ENCODE peak calls at places on chromosomes 6 and 20, in nine cellular contexts. One of them, this sample, is unnamed.

GRCh38 chr6:100296810-100297544 is 167.7 kb downstream of the SIM1 start:
- DNase-seq in T-helper 17 cell: no peak
- DNase-seq in NCI-H1092 treated with DMSO at 0.1 percent for 48 hours: no peak
- DNase-seq in fibroblast of mammary gland: peak
- DNase-seq in EL: peak
- DNase-seq in nucleus accumbens: no peak
- DNase-seq in dermis blood vessel endothelial cell: peak
- DNase-seq in astrocyte of the spinal cord: peak
- DNase-seq in NCI-H82: no peak
- DNase-seq in this sample: no peak

GRCh38 chr20:36152266-36152665 is 2.3 kb upstream of the EPB41L1 start:
- DNase-seq in T-helper 17 cell: no peak
- DNase-seq in nucleus accumbens: no peak
- DNase-seq in fibroblast of mammary gland: no peak
- DNase-seq in dermis blood vessel endothelial cell: no peak
- DNase-seq in astrocyte of the spinal cord: no peak
- DNase-seq in EL: no peak
- DNase-seq in NCI-H82: peak
- DNase-seq in NCI-H1092 treated with DMSO at 0.1 percent for 48 hours: no peak
- DNase-seq in this sample: no peak

GRCh38 chr6:159513914-159514313 is 179.1 kb downstream of the SOD2 start:
- DNase-seq in nucleus accumbens: no peak
- DNase-seq in fibroblast of mammary gland: no peak
- DNase-seq in EL: no peak
- DNase-seq in dermis blood vessel endothelial cell: no peak
- DNase-seq in T-helper 17 cell: no peak
- DNase-seq in NCI-H82: no peak
- DNase-seq in NCI-H1092 treated with DMSO at 0.1 percent for 48 hours: no peak
- DNase-seq in astrocyte of the spinal cord: no peak
- DNase-seq in this sample: no peak

GRCh38 chr20:6765469-6766058 is 1.9 kb upstream of the BMP2 start:
- DNase-seq in dermis blood vessel endothelial cell: peak
- DNase-seq in EL: peak
- DNase-seq in fibroblast of mammary gland: peak
- DNase-seq in NCI-H82: peak
- DNase-seq in T-helper 17 cell: no peak
- DNase-seq in astrocyte of the spinal cord: peak
- DNase-seq in nucleus accumbens: no peak
- DNase-seq in NCI-H1092 treated with DMSO at 0.1 percent for 48 hours: peak
- DNase-seq in this sample: peak

GRCh38 chr20:46512943-46513844 is at the start of gene ZNF334:
- DNase-seq in EL: peak
- DNase-seq in fibroblast of mammary gland: peak
- DNase-seq in NCI-H82: peak
- DNase-seq in T-helper 17 cell: no peak
- DNase-seq in nucleus accumbens: peak
- DNase-seq in astrocyte of the spinal cord: peak
- DNase-seq in dermis blood vessel endothelial cell: peak
- DNase-seq in NCI-H1092 treated with DMSO at 0.1 percent for 48 hours: peak
- DNase-seq in this sample: peak

GRCh38 chr6:145244712-145245111 is 490.6 kb downstream of the EPM2A start:
- DNase-seq in nucleus accumbens: no peak
- DNase-seq in T-helper 17 cell: no peak
- DNase-seq in NCI-H1092 treated with DMSO at 0.1 percent for 48 hours: no peak
- DNase-seq in dermis blood vessel endothelial cell: no peak
- DNase-seq in astrocyte of the spinal cord: no peak
- DNase-seq in fibroblast of mammary gland: peak
- DNase-seq in EL: no peak
- DNase-seq in NCI-H82: no peak
- DNase-seq in this sample: no peak

GRCh38 chr6:32082951-32083350 is 26.2 kb downstream of the TNXB start:
- DNase-seq in astrocyte of the spinal cord: peak
- DNase-seq in fibroblast of mammary gland: peak
- DNase-seq in NCI-H1092 treated with DMSO at 0.1 percent for 48 hours: no peak
- DNase-seq in nucleus accumbens: no peak
- DNase-seq in T-helper 17 cell: no peak
- DNase-seq in dermis blood vessel endothelial cell: no peak
- DNase-seq in EL: peak
- DNase-seq in NCI-H82: no peak
- DNase-seq in this sample: no peak

GRCh38 chr20:23032056-23032455 is 3.1 kb upstream of the SSTR4 start:
- DNase-seq in nucleus accumbens: no peak
- DNase-seq in fibroblast of mammary gland: no peak
- DNase-seq in astrocyte of the spinal cord: no peak
- DNase-seq in T-helper 17 cell: no peak
- DNase-seq in NCI-H82: no peak
- DNase-seq in NCI-H1092 treated with DMSO at 0.1 percent for 48 hours: no peak
- DNase-seq in dermis blood vessel endothelial cell: no peak
- DNase-seq in EL: no peak
- DNase-seq in this sample: no peak

GRCh38 chr20:44572551-44573500 is 9.6 kb upstream of the PKIG start:
- DNase-seq in fibroblast of mammary gland: peak
- DNase-seq in NCI-H82: no peak
- DNase-seq in astrocyte of the spinal cord: peak
- DNase-seq in EL: peak
- DNase-seq in nucleus accumbens: peak
- DNase-seq in T-helper 17 cell: no peak
- DNase-seq in NCI-H1092 treated with DMSO at 0.1 percent for 48 hours: no peak
- DNase-seq in dermis blood vessel endothelial cell: peak
- DNase-seq in this sample: peak

GRCh38 chr6:112800439-112800838 is 453.3 kb downstream of the RFPL4B start:
- DNase-seq in astrocyte of the spinal cord: no peak
- DNase-seq in fibroblast of mammary gland: no peak
- DNase-seq in EL: no peak
- DNase-seq in nucleus accumbens: no peak
- DNase-seq in NCI-H82: no peak
- DNase-seq in T-helper 17 cell: no peak
- DNase-seq in NCI-H1092 treated with DMSO at 0.1 percent for 48 hours: no peak
- DNase-seq in dermis blood vessel endothelial cell: no peak
- DNase-seq in this sample: no peak

This sample was measured in NCI-H446 treated with DMSO at 0.1 percent for 48 hours.